ENCODE peak calls at places on chromosomes 6 and 20, in four cellular contexts. One of them, this sample, is unnamed.
A peak's percentile ranks its signal among the peaks of the same experiment; 100 is the strongest.

GRCh38 chr20:9517297-9518134 is 3.1 kb downstream of the LAMP5 start:
- DNase-seq in transverse colon: no peak
- DNase-seq in uterus: no peak
- DNase-seq in breast epithelium: no peak
- DNase-seq in this sample: no peak

GRCh38 chr6:43052842-43053544 is 658 bp downstream of the CUL7 start:
- DNase-seq in uterus: no peak
- DNase-seq in transverse colon: peak; percentile 21
- DNase-seq in breast epithelium: no peak
- DNase-seq in this sample: peak; percentile 12

GRCh38 chr20:45366192-45366591 is 3.2 kb downstream of the SYS1 start:
- DNase-seq in breast epithelium: no peak
- DNase-seq in uterus: no peak
- DNase-seq in transverse colon: no peak
- DNase-seq in this sample: no peak

GRCh38 chr6:163741743-163742363 is 327.3 kb downstream of the QKI start:
- DNase-seq in breast epithelium: no peak
- DNase-seq in uterus: no peak
- DNase-seq in transverse colon: no peak
- DNase-seq in this sample: no peak

GRCh38 chr20:59933296-59933848 is at the start of gene SYCP2:
- DNase-seq in breast epithelium: peak; percentile 63
- DNase-seq in transverse colon: peak; percentile 28
- DNase-seq in uterus: peak; percentile 40
- DNase-seq in this sample: peak; percentile 62

GRCh38 chr6:134935076-134935475 is 14.8 kb downstream of the ALDH8A1 start:
- DNase-seq in breast epithelium: no peak
- DNase-seq in uterus: no peak
- DNase-seq in transverse colon: no peak
- DNase-seq in this sample: no peak

GRCh38 chr20:37987602-37988290 is 45.5 kb downstream of the TTI1 start:
- DNase-seq in breast epithelium: no peak
- DNase-seq in transverse colon: no peak
- DNase-seq in uterus: no peak
- DNase-seq in this sample: no peak

GRCh38 chr6:15008269-15008668 is 237.6 kb upstream of the JARID2 start:
- DNase-seq in uterus: no peak
- DNase-seq in breast epithelium: no peak
- DNase-seq in transverse colon: no peak
- DNase-seq in this sample: no peak

GRCh38 chr6:163356324-163356723 is 58.2 kb upstream of the QKI start:
- DNase-seq in breast epithelium: no peak
- DNase-seq in uterus: no peak
- DNase-seq in transverse colon: no peak
- DNase-seq in this sample: peak; percentile 76

GRCh38 chr6:156782691-156783320 is 5.6 kb downstream of the ARID1B start:
- DNase-seq in uterus: no peak
- DNase-seq in breast epithelium: no peak
- DNase-seq in transverse colon: no peak
- DNase-seq in this sample: no peak

GRCh38 chr6:137033828-137034227 is 10.9 kb downstream of the IL20RA start:
- DNase-seq in transverse colon: no peak
- DNase-seq in breast epithelium: no peak
- DNase-seq in uterus: no peak
- DNase-seq in this sample: no peak

GRCh38 chr20:51365670-51366069 is 176.8 kb downstream of the NFATC2 start:
- DNase-seq in transverse colon: no peak
- DNase-seq in uterus: no peak
- DNase-seq in breast epithelium: no peak
- DNase-seq in this sample: peak; percentile 89

GRCh38 chr6:6230286-6230685 is 90.2 kb downstream of the F13A1 start:
- DNase-seq in transverse colon: peak; percentile 89
- DNase-seq in breast epithelium: no peak
- DNase-seq in uterus: no peak
- DNase-seq in this sample: no peak

GRCh38 chr6:42378536-42378935 is 73.2 kb downstream of the TRERF1 start:
- DNase-seq in transverse colon: no peak
- DNase-seq in breast epithelium: no peak
- DNase-seq in uterus: no peak
- DNase-seq in this sample: no peak

GRCh38 chr6:153523390-153523789 is 392.3 kb upstream of the RGS17 start:
- DNase-seq in breast epithelium: no peak
- DNase-seq in uterus: no peak
- DNase-seq in transverse colon: no peak
- DNase-seq in this sample: no peak

GRCh38 chr6:14589192-14589591 is 471.6 kb downstream of the CD83 start:
- DNase-seq in breast epithelium: no peak
- DNase-seq in uterus: no peak
- DNase-seq in transverse colon: no peak
- DNase-seq in this sample: no peak

GRCh38 chr20:419556-420168 is 11.6 kb downstream of the RBCK1 start:
- DNase-seq in uterus: no peak
- DNase-seq in transverse colon: peak; percentile 91
- DNase-seq in breast epithelium: no peak
- DNase-seq in this sample: no peak

GRCh38 chr20:20734475-20734948 is 22.1 kb upstream of the RALGAPA2 start:
- DNase-seq in breast epithelium: no peak
- DNase-seq in uterus: no peak
- DNase-seq in transverse colon: no peak
- DNase-seq in this sample: no peak

GRCh38 chr20:36121981-36122930 is 32.3 kb upstream of the EPB41L1 start:
- DNase-seq in transverse colon: peak; percentile 92
- DNase-seq in breast epithelium: peak; percentile 85
- DNase-seq in uterus: no peak
- DNase-seq in this sample: no peak

GRCh38 chr20:57566399-57566798 is 5.5 kb downstream of the PCK1 start:
- DNase-seq in breast epithelium: no peak
- DNase-seq in transverse colon: no peak
- DNase-seq in uterus: no peak
- DNase-seq in this sample: no peak
- H3K4me3 ChIP-seq in breast epithelium: no peak overlapping the region
- H3K4me3 ChIP-seq in transverse colon: no peak overlapping the region
- H3K4me3 ChIP-seq in uterus: no peak overlapping the region
- H3K4me3 ChIP-seq in this sample: no peak overlapping the region

GRCh38 chr6:143223895-143224294 is 163.2 kb downstream of the AIG1 start:
- DNase-seq in uterus: no peak
- DNase-seq in breast epithelium: no peak
- DNase-seq in transverse colon: peak; percentile 69
- DNase-seq in this sample: no peak
- H3K9me3 ChIP-seq in uterus: no peaks in the 10 kb centered on the region
- H3K9me3 ChIP-seq in breast epithelium: no peaks in the 10 kb centered on the region
- H3K9me3 ChIP-seq in transverse colon: no peaks in the 10 kb centered on the region
- H3K9me3 ChIP-seq in this sample: no peaks in the 10 kb centered on the region

DNA sequence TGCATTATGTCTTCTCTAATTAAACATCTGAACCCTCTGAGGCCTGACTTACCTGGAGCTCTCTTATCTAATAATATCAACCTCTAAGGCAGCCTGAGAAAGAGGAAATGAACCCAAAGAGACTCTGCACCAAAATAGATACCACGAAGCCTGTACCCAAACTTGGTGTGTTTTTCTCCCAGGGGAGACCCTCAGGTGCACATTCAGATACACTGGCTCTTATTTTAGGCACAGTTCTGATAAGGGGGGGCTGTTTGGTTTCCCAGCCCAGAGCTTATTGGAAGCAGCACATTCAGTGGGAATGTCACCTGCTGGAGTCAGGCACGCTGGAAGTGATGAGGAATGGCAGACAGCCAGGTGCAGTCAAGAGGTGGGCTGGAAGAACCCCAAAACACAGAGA is 9.8 kb upstream of the CCR6 start:
- DNase-seq in transverse colon: no peak
- DNase-seq in uterus: no peak
- DNase-seq in breast epithelium: peak; percentile 1
- DNase-seq in this sample: no peak
- H3K4me3 ChIP-seq in transverse colon: no peak overlapping the region
- H3K4me3 ChIP-seq in uterus: no peak overlapping the region
- H3K4me3 ChIP-seq in breast epithelium: no peak overlapping the region
- H3K4me3 ChIP-seq in this sample: no peak overlapping the region

DNA sequence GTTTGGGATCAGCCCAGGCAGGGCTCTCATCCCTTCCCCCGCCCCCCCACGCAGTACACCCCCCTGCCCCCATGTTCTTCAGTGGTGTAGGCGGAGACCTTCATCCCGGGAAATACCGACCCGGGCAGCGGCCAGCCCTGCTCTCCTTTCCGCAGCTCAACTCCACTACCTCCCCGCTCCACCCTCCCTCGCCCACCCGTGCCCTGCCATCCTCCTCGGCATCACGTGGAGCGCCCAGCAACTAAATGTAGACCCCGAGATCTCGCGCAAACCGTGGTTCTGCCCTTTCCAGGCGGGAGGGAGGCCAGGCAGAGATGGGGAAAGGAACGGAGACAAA is 1932.2 kb upstream of the DEFB115 start:
- DNase-seq in uterus: no peak
- DNase-seq in transverse colon: no peak
- DNase-seq in breast epithelium: no peak
- DNase-seq in this sample: no peak
- H3K9me3 ChIP-seq in uterus: no peaks in the 10 kb centered on the region
- H3K9me3 ChIP-seq in transverse colon: no peaks in the 10 kb centered on the region
- H3K9me3 ChIP-seq in breast epithelium: peaks cover 16% of the 10 kb centered on the region
- H3K9me3 ChIP-seq in this sample: no peaks in the 10 kb centered on the region

DNA sequence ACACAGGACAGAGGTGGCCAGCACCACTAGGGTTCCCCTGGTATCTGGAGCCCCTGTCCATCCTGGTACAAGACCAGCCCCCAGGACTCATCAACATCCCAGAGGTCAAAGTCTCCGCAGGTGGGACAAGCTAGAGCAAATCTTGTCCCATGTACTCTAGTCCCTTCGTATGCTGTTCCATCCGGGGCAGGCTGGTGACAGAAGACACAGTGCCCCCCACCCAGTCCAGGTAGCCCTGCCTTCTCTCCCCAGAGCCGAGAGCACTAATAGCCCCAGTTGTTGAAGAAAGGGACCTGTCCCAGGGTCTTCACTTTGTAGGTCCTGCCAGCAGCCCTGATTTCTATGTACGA is 21.1 kb downstream of the PCK1 start:
- DNase-seq in uterus: no peak
- DNase-seq in breast epithelium: no peak
- DNase-seq in transverse colon: no peak
- DNase-seq in this sample: no peak
- H3K4me3 ChIP-seq in uterus: no peak overlapping the region
- H3K4me3 ChIP-seq in breast epithelium: no peak overlapping the region
- H3K4me3 ChIP-seq in transverse colon: no peak overlapping the region
- H3K4me3 ChIP-seq in this sample: no peak overlapping the region

DNA sequence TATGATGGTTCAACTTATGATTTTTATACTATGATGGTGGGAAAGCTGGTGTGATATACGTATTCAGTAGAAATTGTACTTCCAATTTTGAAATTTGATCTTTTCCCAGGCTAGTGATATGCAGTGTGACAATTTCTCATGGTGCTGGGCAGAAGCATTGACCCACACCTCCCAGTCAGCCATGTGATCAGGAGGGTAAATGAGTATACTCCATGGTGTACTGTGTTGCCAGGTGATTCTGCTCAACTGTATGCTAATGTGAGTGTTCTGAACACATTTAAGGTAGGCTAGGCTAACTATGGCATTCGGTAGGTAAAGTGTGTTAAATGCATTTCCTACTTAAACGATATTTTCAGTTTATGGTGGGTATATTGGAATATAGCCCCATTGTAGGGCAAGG is 19.1 kb downstream of the PTPRA start:
- DNase-seq in uterus: no peak
- DNase-seq in transverse colon: peak; percentile 25
- DNase-seq in breast epithelium: no peak
- DNase-seq in this sample: no peak
- H3K9me3 ChIP-seq in uterus: no peaks in the 10 kb centered on the region
- H3K9me3 ChIP-seq in transverse colon: peaks cover 3% of the 10 kb centered on the region
- H3K9me3 ChIP-seq in breast epithelium: peaks cover 3% of the 10 kb centered on the region
- H3K9me3 ChIP-seq in this sample: no peaks in the 10 kb centered on the region

DNA sequence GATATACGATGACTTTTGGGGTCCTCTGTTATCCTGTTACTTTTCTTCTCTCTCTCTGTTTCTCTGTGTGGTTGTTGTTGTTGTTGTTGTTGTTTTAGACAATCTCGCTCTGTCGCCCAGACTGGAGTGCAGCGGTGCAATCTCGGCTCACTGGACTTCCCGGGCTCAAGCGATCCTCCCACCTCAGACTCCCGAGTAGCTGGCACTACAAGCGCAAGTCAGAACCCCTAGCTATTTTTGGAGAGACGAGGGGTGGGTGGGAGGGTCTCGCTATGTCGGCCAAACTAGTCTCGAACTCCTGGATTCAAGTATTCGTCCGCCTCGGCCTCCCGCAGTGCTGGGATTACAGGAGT is 19.1 kb upstream of the ABT1 start:
- DNase-seq in transverse colon: no peak
- DNase-seq in breast epithelium: no peak
- DNase-seq in uterus: no peak
- DNase-seq in this sample: no peak
- H3K4me3 ChIP-seq in transverse colon: no peak overlapping the region
- H3K4me3 ChIP-seq in breast epithelium: no peak overlapping the region
- H3K4me3 ChIP-seq in uterus: no peak overlapping the region
- H3K4me3 ChIP-seq in this sample: peak overlapping the region; percentile 51

GRCh38 chr6:19905584-19905983 is 68.4 kb downstream of the ID4 start:
- DNase-seq in transverse colon: no peak
- DNase-seq in breast epithelium: no peak
- DNase-seq in uterus: no peak
- DNase-seq in this sample: no peak
- H3K9me3 ChIP-seq in transverse colon: no peaks in the 10 kb centered on the region
- H3K9me3 ChIP-seq in breast epithelium: no peaks in the 10 kb centered on the region
- H3K9me3 ChIP-seq in uterus: no peaks in the 10 kb centered on the region
- H3K9me3 ChIP-seq in this sample: no peaks in the 10 kb centered on the region

GRCh38 chr20:48828734-48829460 is 1.1 kb upstream of the PREX1 start:
- DNase-seq in breast epithelium: no peak
- DNase-seq in uterus: no peak
- DNase-seq in transverse colon: no peak
- DNase-seq in this sample: no peak
- H3K4me3 ChIP-seq in breast epithelium: peak overlapping the region; percentile 69
- H3K4me3 ChIP-seq in uterus: peak overlapping the region; percentile 4
- H3K4me3 ChIP-seq in transverse colon: no peak overlapping the region
- H3K4me3 ChIP-seq in this sample: peak overlapping the region; percentile 54

This sample was measured in MG63.